ENCODE peak calls at places on chromosomes 12 and 14, in seven cellular contexts. N, S, B, M, Y, W and Z are unnamed samples.

GRCh38 chr14:103239751-103240150 is 94.3 kb upstream of the EIF5 start:
- DNase-seq in N (no peak), S (no peak), B (no peak), M (no peak), Y (no peak), W (no peak), Z (no peak)

GRCh38 chr12:9795945-9796344 is 31.3 kb upstream of the KLRF1 start:
- DNase-seq in N (no peak), S (no peak), B (no peak), M (no peak), Y (no peak), W (no peak), Z (no peak)

GRCh38 chr12:90999518-90999917 is 5.3 kb downstream of the EPYC start:
- DNase-seq in N (no peak), S (no peak), B (no peak), M (no peak), Y (no peak), W (peak), Z (no peak)

GRCh38 chr12:125684968-125685790 is 619.9 kb downstream of the AACS start:
- DNase-seq in N (no peak), S (no peak), B (no peak), M (no peak), Y (no peak), W (no peak), Z (no peak)

GRCh38 chr14:49928010-49928409 is 35.1 kb downstream of the ARF6 start:
- DNase-seq in N (no peak), S (no peak), B (no peak), M (no peak), Y (no peak), W (no peak), Z (no peak)

GRCh38 chr14:28101992-28102391 is 664.6 kb upstream of the FOXG1 start:
- DNase-seq in N (no peak), S (no peak), B (no peak), M (no peak), Y (no peak), W (no peak), Z (no peak)

GRCh38 chr12:63222582-63222981 is 71.6 kb upstream of the AVPR1A start:
- DNase-seq in N (no peak), S (no peak), B (no peak), M (no peak), Y (no peak), W (no peak), Z (no peak)

GRCh38 chr14:100100032-100100405 is 34.8 kb downstream of the EVL start:
- DNase-seq in N (no peak), S (no peak), B (no peak), M (no peak), Y (no peak), W (no peak), Z (no peak)

GRCh38 chr12:77324416-77324762 is 259.0 kb upstream of the E2F7 start:
- DNase-seq in N (no peak), S (no peak), B (no peak), M (no peak), Y (no peak), W (no peak), Z (no peak)

GRCh38 chr12:77323778-77324415 is 258.5 kb upstream of the E2F7 start:
- DNase-seq in N (no peak), S (no peak), B (no peak), M (no peak), Y (no peak), W (no peak), Z (no peak)

GRCh38 chr12:77325505-77325904 is 260.1 kb upstream of the E2F7 start:
- DNase-seq in N (no peak), S (no peak), B (no peak), M (no peak), Y (no peak), W (no peak), Z (no peak)

GRCh38 chr12:77328326-77328725 is 263.0 kb upstream of the E2F7 start:
- DNase-seq in N (no peak), S (no peak), B (no peak), M (no peak), Y (no peak), W (no peak), Z (no peak)

DNA sequence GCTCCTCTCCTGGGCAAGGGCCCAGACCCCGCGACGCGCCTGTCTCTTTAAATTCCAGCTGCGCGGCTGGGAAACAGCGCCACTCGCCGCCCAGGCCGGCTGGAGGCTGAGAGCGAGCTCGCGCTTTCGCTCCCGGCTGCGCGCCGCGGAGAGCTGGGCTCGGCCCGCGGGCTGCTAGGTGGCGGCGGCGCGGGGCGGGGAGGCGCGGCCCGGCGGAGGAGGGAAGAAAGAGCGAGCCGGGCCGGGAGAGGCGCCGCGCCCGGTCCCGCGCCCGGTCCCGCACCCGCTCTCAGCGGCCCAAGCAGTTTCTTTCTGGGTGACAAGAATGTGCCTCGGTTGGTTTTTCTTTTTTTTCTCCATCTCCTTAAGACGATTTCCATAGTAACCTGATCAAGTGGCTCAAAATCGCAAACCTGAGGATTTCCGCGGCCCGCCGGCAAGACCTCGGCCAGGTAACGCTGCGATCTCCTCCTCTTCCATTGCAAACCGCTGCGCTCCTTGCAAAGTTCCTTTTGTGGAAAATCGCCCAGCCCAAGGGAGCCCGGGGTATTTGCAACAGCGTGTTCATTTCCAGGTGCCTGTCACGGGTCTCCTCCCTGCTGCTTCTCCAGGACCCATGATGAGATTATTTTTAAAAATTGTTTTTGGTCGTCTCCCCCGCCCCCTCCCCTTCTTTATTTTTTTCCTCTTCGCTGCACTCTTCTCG is 259.5 kb upstream of the E2F7 start:
- DNase-seq in N (peak), S (peak), B (peak), M (peak), Y (peak), W (peak), Z (peak)
- H3K4me3 ChIP-seq in N (peak), S (peak), B (peak), M (peak), Y (peak), W (peak), Z (peak)

DNA sequence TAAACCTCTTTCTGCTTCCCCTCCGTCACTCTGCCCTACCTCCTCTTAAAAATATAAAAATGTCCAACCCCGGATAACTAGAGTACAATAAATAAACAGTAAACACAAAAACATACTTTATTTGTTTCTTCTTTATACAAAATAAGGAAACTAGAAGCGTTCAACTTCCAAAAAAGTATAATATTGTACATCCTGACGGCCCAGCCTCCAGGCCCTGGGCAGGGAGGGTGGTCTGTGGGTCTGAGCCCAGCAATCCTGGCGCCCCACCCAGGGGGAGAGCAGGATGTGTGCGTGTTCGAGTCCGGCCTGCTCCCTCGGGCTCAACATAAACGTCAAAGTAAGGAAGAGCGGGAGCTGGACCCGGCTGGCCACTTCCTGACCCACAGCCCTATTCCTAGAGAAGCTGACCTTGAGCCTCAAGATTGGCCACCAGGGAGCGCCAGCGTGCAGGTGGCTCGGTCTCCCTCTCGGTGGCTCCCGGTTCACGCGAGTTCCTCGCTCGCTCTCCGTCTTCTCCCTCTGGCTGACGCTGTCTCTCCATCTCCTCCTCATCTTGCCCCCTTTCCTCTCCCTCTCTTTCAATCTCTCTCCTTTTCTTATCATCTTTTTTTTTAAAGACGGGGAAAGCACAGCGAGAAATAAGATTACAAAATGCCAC is 9.4 kb downstream of the LHX5 start:
- DNase-seq in N (peak), S (peak), B (peak), M (peak), Y (peak), W (peak), Z (peak)
- TF ChIP-seq CTCF in N (peak), S (peak), B (peak), M (peak), Y (peak), W (peak), Z (peak)

GRCh38 chr14:75525969-75526368 is 3.7 kb downstream of the BATF start:
- DNase-seq in N (no peak), S (no peak), B (no peak), M (no peak), Y (no peak), W (no peak), Z (no peak)
- H3K4me3 ChIP-seq in N (no peak), S (no peak), B (no peak), M (no peak), Y (no peak), W (no peak), Z (no peak)

GRCh38 chr14:91311284-91311662 is 66.8 kb upstream of the GPR68 start:
- DNase-seq in N (no peak), S (no peak), B (no peak), M (no peak), Y (no peak), W (no peak), Z (no peak)
- TF ChIP-seq CTCF in N (no peak), S (no peak), B (no peak), M (no peak), Y (no peak), W (no peak), Z (no peak)

DNA sequence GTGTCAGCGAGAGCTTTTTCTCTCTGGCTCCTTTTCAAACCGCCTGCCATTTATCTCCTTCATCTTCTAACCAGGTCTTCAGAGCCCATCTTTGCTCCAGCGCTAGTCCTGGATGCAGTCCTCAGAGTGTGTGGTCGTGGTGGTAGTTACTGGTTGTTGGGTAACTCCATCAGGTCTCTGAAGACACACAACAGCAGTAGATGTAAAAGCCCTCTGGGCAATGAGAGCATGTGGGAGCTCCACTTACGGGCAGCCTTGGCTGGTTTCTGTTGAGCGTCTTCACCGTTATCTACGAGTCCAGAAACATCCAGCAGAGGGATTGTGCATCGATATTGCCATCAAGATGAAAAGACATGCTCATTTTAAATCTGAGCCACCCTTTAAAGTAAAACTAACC is 61.2 kb downstream of the FBXL14 start:
- DNase-seq in N (no peak), S (no peak), B (no peak), M (no peak), Y (no peak), W (peak), Z (peak)
- H3K4me3 ChIP-seq in N (no peak), S (no peak), B (no peak), M (no peak), Y (no peak), W (peak), Z (peak)